ENCODE peak calls at places on chromosomes 1 and 21, in seven cellular contexts. One of them, this sample, is unnamed.
A peak's percentile ranks its signal among the peaks of the same experiment; 100 is the strongest.

GRCh38 chr21:44709426-44710293 is 1.7 kb downstream of the TSPEAR start:
- DNase-seq in stomach: no peak
- DNase-seq in fibroblast of lung: no peak
- DNase-seq in cardiac muscle cell: peak; percentile 66
- DNase-seq in IMR-90: peak; percentile 0
- DNase-seq in pancreas: no peak
- DNase-seq in CD8-positive, alpha-beta T cell: no peak
- DNase-seq in this sample: no peak

GRCh38 chr1:68128157-68128556 is 77.7 kb upstream of the DIRAS3 start:
- DNase-seq in stomach: no peak
- DNase-seq in fibroblast of lung: peak; percentile 28
- DNase-seq in cardiac muscle cell: no peak
- DNase-seq in IMR-90: peak; percentile 60
- DNase-seq in pancreas: no peak
- DNase-seq in CD8-positive, alpha-beta T cell: no peak
- DNase-seq in this sample: peak; percentile 48

GRCh38 chr1:52631759-52632331 is 1.1 kb upstream of the SHISAL2A start:
- DNase-seq in stomach: no peak
- DNase-seq in fibroblast of lung: no peak
- DNase-seq in cardiac muscle cell: peak; percentile 17
- DNase-seq in IMR-90: no peak
- DNase-seq in pancreas: no peak
- DNase-seq in CD8-positive, alpha-beta T cell: no peak
- DNase-seq in this sample: no peak

GRCh38 chr21:28821276-28822063 is 171.2 kb downstream of the LTN1 start:
- DNase-seq in stomach: no peak
- DNase-seq in fibroblast of lung: peak; percentile 63
- DNase-seq in cardiac muscle cell: no peak
- DNase-seq in IMR-90: no peak
- DNase-seq in pancreas: no peak
- DNase-seq in CD8-positive, alpha-beta T cell: no peak
- DNase-seq in this sample: no peak

GRCh38 chr1:200493344-200493743 is 83.5 kb upstream of the ZNF281 start:
- DNase-seq in stomach: no peak
- DNase-seq in fibroblast of lung: no peak
- DNase-seq in cardiac muscle cell: no peak
- DNase-seq in IMR-90: no peak
- DNase-seq in pancreas: no peak
- DNase-seq in CD8-positive, alpha-beta T cell: no peak
- DNase-seq in this sample: no peak

GRCh38 chr1:21663251-21663950 is 5.8 kb downstream of the RAP1GAP start:
- DNase-seq in stomach: peak; percentile 20
- DNase-seq in fibroblast of lung: no peak
- DNase-seq in cardiac muscle cell: no peak
- DNase-seq in IMR-90: no peak
- DNase-seq in pancreas: no peak
- DNase-seq in CD8-positive, alpha-beta T cell: no peak
- DNase-seq in this sample: no peak

GRCh38 chr21:15250384-15250783 is 185.6 kb upstream of the NRIP1 start:
- DNase-seq in stomach: no peak
- DNase-seq in fibroblast of lung: peak; percentile 47
- DNase-seq in cardiac muscle cell: no peak
- DNase-seq in IMR-90: peak; percentile 53
- DNase-seq in pancreas: no peak
- DNase-seq in CD8-positive, alpha-beta T cell: no peak
- DNase-seq in this sample: no peak

GRCh38 chr1:7886346-7886745 is 33.5 kb upstream of the UTS2 start:
- DNase-seq in stomach: no peak
- DNase-seq in fibroblast of lung: no peak
- DNase-seq in cardiac muscle cell: no peak
- DNase-seq in IMR-90: peak; percentile 14
- DNase-seq in pancreas: no peak
- DNase-seq in CD8-positive, alpha-beta T cell: no peak
- DNase-seq in this sample: no peak

GRCh38 chr1:39776886-39777683 is 5.9 kb upstream of the OXCT2 start:
- DNase-seq in stomach: no peak
- DNase-seq in fibroblast of lung: no peak
- DNase-seq in cardiac muscle cell: no peak
- DNase-seq in IMR-90: no peak
- DNase-seq in pancreas: no peak
- DNase-seq in CD8-positive, alpha-beta T cell: no peak
- DNase-seq in this sample: no peak

GRCh38 chr1:115457295-115457694 is 119.2 kb upstream of the NGF start:
- DNase-seq in stomach: peak; percentile 29
- DNase-seq in fibroblast of lung: no peak
- DNase-seq in cardiac muscle cell: peak; percentile 28
- DNase-seq in IMR-90: no peak
- DNase-seq in pancreas: no peak
- DNase-seq in CD8-positive, alpha-beta T cell: no peak
- DNase-seq in this sample: no peak

GRCh38 chr1:169874229-169874628 is 19.5 kb downstream of the SCYL3 start:
- DNase-seq in stomach: no peak
- DNase-seq in fibroblast of lung: peak; percentile 26
- DNase-seq in cardiac muscle cell: no peak
- DNase-seq in IMR-90: peak; percentile 84
- DNase-seq in pancreas: no peak
- DNase-seq in CD8-positive, alpha-beta T cell: no peak
- DNase-seq in this sample: no peak

GRCh38 chr21:44955141-44955802 is 15.4 kb downstream of the SLX9 start:
- DNase-seq in stomach: no peak
- DNase-seq in fibroblast of lung: peak; percentile 41
- DNase-seq in cardiac muscle cell: no peak
- DNase-seq in IMR-90: peak; percentile 45
- DNase-seq in pancreas: no peak
- DNase-seq in CD8-positive, alpha-beta T cell: no peak
- DNase-seq in this sample: no peak

GRCh38 chr1:234770031-234770795 is 160.2 kb upstream of the IRF2BP2 start:
- DNase-seq in stomach: no peak
- DNase-seq in fibroblast of lung: no peak
- DNase-seq in cardiac muscle cell: no peak
- DNase-seq in IMR-90: no peak
- DNase-seq in pancreas: no peak
- DNase-seq in CD8-positive, alpha-beta T cell: no peak
- DNase-seq in this sample: no peak

GRCh38 chr21:46379105-46379504 is 55.1 kb downstream of the PCNT start:
- DNase-seq in stomach: no peak
- DNase-seq in fibroblast of lung: no peak
- DNase-seq in cardiac muscle cell: no peak
- DNase-seq in IMR-90: no peak
- DNase-seq in pancreas: no peak
- DNase-seq in CD8-positive, alpha-beta T cell: no peak
- DNase-seq in this sample: no peak

GRCh38 chr1:101278845-101279244 is 42.0 kb downstream of the S1PR1 start:
- DNase-seq in stomach: no peak
- DNase-seq in fibroblast of lung: no peak
- DNase-seq in cardiac muscle cell: no peak
- DNase-seq in IMR-90: no peak
- DNase-seq in pancreas: no peak
- DNase-seq in CD8-positive, alpha-beta T cell: peak; percentile 35
- DNase-seq in this sample: no peak

GRCh38 chr1:16612332-16613172 is 812 bp downstream of the NBPF1 start:
- DNase-seq in stomach: peak; percentile 67
- DNase-seq in fibroblast of lung: peak; percentile 89
- DNase-seq in cardiac muscle cell: peak; percentile 87
- DNase-seq in IMR-90: peak; percentile 91
- DNase-seq in pancreas: peak; percentile 67
- DNase-seq in CD8-positive, alpha-beta T cell: no peak
- DNase-seq in this sample: peak; percentile 53

GRCh38 chr1:68217060-68217554 is 15.2 kb downstream of the WLS start:
- DNase-seq in stomach: no peak
- DNase-seq in fibroblast of lung: no peak
- DNase-seq in cardiac muscle cell: no peak
- DNase-seq in IMR-90: no peak
- DNase-seq in pancreas: no peak
- DNase-seq in CD8-positive, alpha-beta T cell: no peak
- DNase-seq in this sample: no peak

DNA sequence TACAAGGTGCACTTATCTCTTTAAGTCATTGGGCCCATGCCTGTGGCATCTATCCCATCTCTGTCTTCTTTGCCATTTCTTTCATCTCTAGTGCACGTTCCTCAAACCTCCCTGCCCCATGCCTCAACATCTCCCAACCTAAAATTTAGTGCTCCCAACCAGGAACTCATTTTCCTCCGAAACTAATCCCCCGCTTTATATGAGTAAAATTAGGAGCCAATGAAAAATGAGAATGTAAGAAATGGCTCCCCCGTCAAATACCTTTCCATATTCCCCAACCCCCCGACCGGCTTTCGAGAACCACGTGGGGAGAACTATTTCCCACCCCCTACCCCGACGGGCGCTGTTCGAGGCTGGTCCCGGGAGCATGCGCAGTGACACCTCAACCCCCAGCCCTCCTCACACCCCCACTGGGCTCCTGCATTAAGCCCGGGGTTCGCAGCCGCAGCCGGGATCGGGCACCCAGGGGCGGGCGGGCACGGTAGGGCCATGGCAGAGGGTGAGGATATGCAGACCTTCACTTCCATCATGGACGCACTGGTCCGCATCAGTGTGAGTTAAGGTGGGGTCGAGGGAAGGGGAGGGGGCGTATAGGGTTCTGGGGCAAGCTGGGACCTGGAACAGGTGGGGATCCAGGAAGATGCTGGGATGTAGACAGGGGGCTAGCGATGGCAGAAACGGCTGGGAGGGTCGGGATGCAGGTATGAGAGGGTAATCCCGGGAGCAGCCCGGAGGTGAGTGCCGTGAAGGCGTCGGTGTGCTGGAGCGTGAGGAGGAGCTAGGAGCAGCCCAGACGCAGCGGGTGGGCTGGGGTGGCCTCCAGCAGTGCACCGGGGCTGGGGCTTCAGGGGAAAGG is at the start of gene TRIM46:
- DNase-seq in stomach: peak; percentile 25
- DNase-seq in fibroblast of lung: peak; percentile 55
- DNase-seq in cardiac muscle cell: no peak
- DNase-seq in IMR-90: peak; percentile 34
- DNase-seq in pancreas: peak; percentile 36
- DNase-seq in CD8-positive, alpha-beta T cell: peak; percentile 56
- DNase-seq in this sample: no peak
- TF ChIP-seq CTCF in stomach: no peak
- TF ChIP-seq CTCF in fibroblast of lung: no peak
- TF ChIP-seq CTCF in cardiac muscle cell: no peak
- TF ChIP-seq CTCF in IMR-90: no peak
- TF ChIP-seq CTCF in pancreas: no peak
- TF ChIP-seq CTCF in CD8-positive, alpha-beta T cell: peak; percentile 36
- TF ChIP-seq CTCF in this sample: no peak

GRCh38 chr1:167262820-167263219 is 42.1 kb downstream of the POU2F1 start:
- DNase-seq in stomach: no peak
- DNase-seq in fibroblast of lung: no peak
- DNase-seq in cardiac muscle cell: no peak
- DNase-seq in IMR-90: no peak
- DNase-seq in pancreas: no peak
- DNase-seq in CD8-positive, alpha-beta T cell: no peak
- DNase-seq in this sample: no peak
- H3K4me1 ChIP-seq in stomach: no peaks in the 10 kb centered on the region
- H3K4me1 ChIP-seq in fibroblast of lung: no peaks in the 10 kb centered on the region
- H3K4me1 ChIP-seq in cardiac muscle cell: peaks cover 13% of the 10 kb centered on the region
- H3K4me1 ChIP-seq in IMR-90: peaks cover 2% of the 10 kb centered on the region
- H3K4me1 ChIP-seq in pancreas: no peaks in the 10 kb centered on the region
- H3K4me1 ChIP-seq in CD8-positive, alpha-beta T cell: peaks cover 48% of the 10 kb centered on the region
- H3K4me1 ChIP-seq in this sample: peaks cover 7% of the 10 kb centered on the region

GRCh38 chr21:31728952-31729351 is 3.0 kb downstream of the SCAF4 start:
- DNase-seq in stomach: no peak
- DNase-seq in fibroblast of lung: no peak
- DNase-seq in cardiac muscle cell: no peak
- DNase-seq in IMR-90: peak; percentile 25
- DNase-seq in pancreas: no peak
- DNase-seq in CD8-positive, alpha-beta T cell: no peak
- DNase-seq in this sample: no peak
- H3K4me3 ChIP-seq in stomach: no peak overlapping the region
- H3K4me3 ChIP-seq in fibroblast of lung: peak overlapping the region; percentile 22
- H3K4me3 ChIP-seq in cardiac muscle cell: no peak overlapping the region
- H3K4me3 ChIP-seq in IMR-90: no peak overlapping the region
- H3K4me3 ChIP-seq in pancreas: no peak overlapping the region
- H3K4me3 ChIP-seq in CD8-positive, alpha-beta T cell: no peak overlapping the region
- H3K4me3 ChIP-seq in this sample: no peak overlapping the region

DNA sequence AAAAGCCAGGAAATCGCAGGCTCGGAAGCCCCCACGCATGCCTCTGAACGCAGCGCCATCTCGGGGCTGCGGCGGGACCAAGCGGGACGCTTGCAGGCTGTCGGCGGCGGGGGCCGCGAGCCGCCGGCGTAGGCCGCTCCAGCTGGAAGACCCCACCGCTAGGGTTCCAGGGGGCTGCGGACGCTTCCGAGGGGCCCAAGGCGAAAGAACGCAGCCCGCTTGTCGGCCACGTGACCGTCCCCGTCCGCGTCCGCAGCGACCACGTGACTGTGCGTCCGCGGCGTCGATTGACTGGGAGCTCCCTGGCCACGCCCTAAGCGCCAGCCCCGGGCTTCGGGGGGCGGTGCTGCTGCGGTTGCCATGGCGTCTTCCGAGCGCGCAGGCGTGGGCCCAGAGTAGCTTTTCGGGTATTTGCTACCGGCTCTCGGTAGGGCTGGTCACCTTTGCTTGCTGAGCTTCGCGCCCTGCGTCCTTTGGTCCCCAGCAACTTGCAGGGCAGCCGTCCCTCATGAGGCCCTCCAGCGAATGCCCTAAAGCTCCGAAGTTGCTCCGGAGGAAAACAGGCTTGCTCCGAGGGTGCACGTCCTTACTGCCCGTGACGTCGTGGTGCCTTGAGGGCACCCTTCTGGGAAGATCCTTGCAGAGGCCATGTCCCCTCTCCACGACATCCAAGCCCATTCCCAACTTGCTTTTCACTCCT is 197.2 kb downstream of the DYRK1A start:
- DNase-seq in stomach: peak; percentile 95
- DNase-seq in fibroblast of lung: peak; percentile 93
- DNase-seq in cardiac muscle cell: peak; percentile 73
- DNase-seq in IMR-90: peak; percentile 92
- DNase-seq in pancreas: peak; percentile 93
- DNase-seq in CD8-positive, alpha-beta T cell: peak; percentile 93
- DNase-seq in this sample: peak; percentile 93
- TF ChIP-seq CTCF in stomach: no peak
- TF ChIP-seq CTCF in fibroblast of lung: peak; percentile 45
- TF ChIP-seq CTCF in cardiac muscle cell: peak; percentile 49
- TF ChIP-seq CTCF in IMR-90: peak; percentile 39
- TF ChIP-seq CTCF in pancreas: no peak
- TF ChIP-seq CTCF in CD8-positive, alpha-beta T cell: peak; percentile 63
- TF ChIP-seq CTCF in this sample: peak; percentile 23

GRCh38 chr1:113976609-113977278 is 2.5 kb upstream of the OLFML3 start:
- DNase-seq in stomach: no peak
- DNase-seq in fibroblast of lung: peak; percentile 61
- DNase-seq in cardiac muscle cell: peak; percentile 41
- DNase-seq in IMR-90: peak; percentile 59
- DNase-seq in pancreas: no peak
- DNase-seq in CD8-positive, alpha-beta T cell: no peak
- DNase-seq in this sample: peak; percentile 19

GRCh38 chr1:113981962-113982931 is 3.0 kb downstream of the OLFML3 start:
- DNase-seq in stomach: peak; percentile 50
- DNase-seq in fibroblast of lung: peak; percentile 90
- DNase-seq in cardiac muscle cell: peak; percentile 10
- DNase-seq in IMR-90: peak; percentile 82
- DNase-seq in pancreas: peak; percentile 34
- DNase-seq in CD8-positive, alpha-beta T cell: no peak
- DNase-seq in this sample: no peak

GRCh38 chr1:113980120-113980519 is 846 bp downstream of the OLFML3 start:
- DNase-seq in stomach: peak; percentile 39
- DNase-seq in fibroblast of lung: peak; percentile 65
- DNase-seq in cardiac muscle cell: peak; percentile 45
- DNase-seq in IMR-90: peak; percentile 46
- DNase-seq in pancreas: peak; percentile 33
- DNase-seq in CD8-positive, alpha-beta T cell: no peak
- DNase-seq in this sample: no peak

GRCh38 chr1:113975211-113975895 is 3.9 kb upstream of the OLFML3 start:
- DNase-seq in stomach: no peak
- DNase-seq in fibroblast of lung: no peak
- DNase-seq in cardiac muscle cell: no peak
- DNase-seq in IMR-90: peak; percentile 47
- DNase-seq in pancreas: no peak
- DNase-seq in CD8-positive, alpha-beta T cell: no peak
- DNase-seq in this sample: no peak

GRCh38 chr1:113978863-113979702 is at the start of gene OLFML3:
- DNase-seq in stomach: peak; percentile 86
- DNase-seq in fibroblast of lung: peak; percentile 95
- DNase-seq in cardiac muscle cell: peak; percentile 93
- DNase-seq in IMR-90: peak; percentile 95
- DNase-seq in pancreas: peak; percentile 80
- DNase-seq in CD8-positive, alpha-beta T cell: peak; percentile 48
- DNase-seq in this sample: peak; percentile 83
- H3K4me1 ChIP-seq in stomach: peaks cover 30% of the 10 kb centered on the region
- H3K4me1 ChIP-seq in fibroblast of lung: peaks cover 31% of the 10 kb centered on the region
- H3K4me1 ChIP-seq in cardiac muscle cell: peaks cover 21% of the 10 kb centered on the region
- H3K4me1 ChIP-seq in IMR-90: peaks cover 31% of the 10 kb centered on the region
- H3K4me1 ChIP-seq in pancreas: no peaks in the 10 kb centered on the region
- H3K4me1 ChIP-seq in CD8-positive, alpha-beta T cell: peaks cover 18% of the 10 kb centered on the region
- H3K4me1 ChIP-seq in this sample: peaks cover 15% of the 10 kb centered on the region

This sample was measured in Caco-2.